ENCODE peak calls at places on chromosomes 4 and X, in four cellular contexts. H is lung, L is fibroblast of mammary gland, Y is astrocyte. G is an unnamed sample.

GRCh38 chr4:95197353-95197752 is 351.4 kb downstream of the UNC5C start:
- DNase-seq in L (no peak), H (no peak), Y (no peak), G (peak)

GRCh38 chr4:167555338-167556022 is 321.2 kb upstream of the SPOCK3 start:
- DNase-seq in H (no peak), L (no peak), Y (no peak), G (no peak)

GRCh38 chr4:102168580-102168979 is 176.7 kb downstream of the SLC39A8 start:
- DNase-seq in H (no peak), L (no peak), Y (peak), G (no peak)

GRCh38 chr4:55121246-55121645 is 4.1 kb downstream of the KDR start:
- DNase-seq in L (peak), H (no peak), Y (no peak), G (no peak)

GRCh38 chrX:86604620-86605019 is 456.4 kb downstream of the DACH2 start:
- DNase-seq in Y (no peak), H (no peak), L (no peak), G (no peak)

GRCh38 chr4:130738233-130738632 is 1642.3 kb downstream of the C4orf33 start:
- DNase-seq in L (no peak), H (no peak), Y (no peak), G (no peak)

GRCh38 chr4:72971572-72971971 is 97.9 kb downstream of the COX18 start:
- DNase-seq in L (peak), Y (peak), H (no peak), G (no peak)

GRCh38 chrX:14267224-14267623 is 237.5 kb upstream of the GEMIN8 start:
- DNase-seq in Y (no peak), L (no peak), H (no peak), G (no peak)

GRCh38 chr4:76495166-76495565 is 60.1 kb downstream of the SHROOM3 start:
- DNase-seq in L (no peak), Y (no peak), H (no peak), G (no peak)

GRCh38 chr4:109046549-109047171 is 255.8 kb downstream of the COL25A1 start:
- DNase-seq in H (no peak), L (peak), Y (peak), G (no peak)

GRCh38 chr4:155629183-155629825 is 37.3 kb upstream of the GUCY1A1 start:
- DNase-seq in H (no peak), L (peak), Y (peak), G (no peak)

GRCh38 chrX:23904096-23904495 is 3.6 kb downstream of the APOO start:
- DNase-seq in H (no peak), Y (peak), L (peak), G (no peak)

GRCh38 chr4:123055943-123056342 is 133.5 kb upstream of the NUDT6 start:
- DNase-seq in Y (peak), L (peak), H (no peak), G (no peak)

GRCh38 chrX:44489515-44489914 is 53.1 kb downstream of the FUNDC1 start:
- DNase-seq in L (no peak), H (no peak), Y (no peak), G (no peak)

GRCh38 chrX:101160001-101160400 is 59.6 kb upstream of the DRP2 start:
- DNase-seq in Y (peak), H (no peak), L (peak), G (no peak)

GRCh38 chr4:74158561-74159396 is 861 bp downstream of the MTHFD2L start:
- DNase-seq in Y (peak), L (peak), H (no peak), G (no peak)

GRCh38 chr4:136769717-136770116 is 762.6 kb downstream of the PCDH18 start:
- DNase-seq in H (no peak), L (no peak), Y (no peak), G (no peak)

GRCh38 chr4:11505225-11505971 is 76.7 kb upstream of the HS3ST1 start:
- DNase-seq in H (no peak), L (no peak), Y (peak), G (no peak)

DNA sequence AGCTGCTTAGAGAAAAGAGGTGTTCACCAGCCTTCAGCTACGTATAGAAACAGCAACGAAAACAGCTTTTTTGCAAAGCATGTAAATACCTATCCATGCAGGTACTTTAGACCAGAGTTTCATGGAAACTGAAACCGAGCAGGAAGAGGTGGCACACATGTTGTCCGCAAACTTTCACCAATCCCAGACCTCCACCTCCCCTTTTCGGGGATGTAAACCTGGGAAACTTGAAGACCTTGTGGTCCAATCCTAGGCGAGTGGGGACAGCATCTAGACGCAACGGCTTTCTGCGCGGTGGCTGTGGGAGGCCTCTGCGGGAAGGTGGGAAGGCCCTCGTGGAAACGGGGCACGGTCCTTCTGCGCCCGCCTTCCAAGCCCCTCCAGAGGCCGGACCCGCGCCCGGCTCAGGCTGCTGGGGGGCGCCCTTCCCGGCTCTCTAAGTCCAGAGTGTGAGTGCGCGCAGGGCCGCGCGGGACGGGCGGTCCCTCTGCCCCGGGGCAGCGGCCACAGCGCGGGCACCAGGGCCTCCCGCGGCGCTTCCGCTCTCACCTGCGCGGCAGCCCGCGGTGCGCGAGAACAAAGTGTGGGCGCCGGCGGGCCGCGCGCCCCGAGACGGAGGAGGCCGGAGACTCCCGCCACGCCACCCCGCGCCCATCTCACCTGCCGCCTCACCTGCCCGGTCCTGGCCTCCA is 831 bp upstream of the SHROOM2 start:
- DNase-seq in L (no peak), Y (no peak), H (no peak), G (no peak)
- H3K4me3 ChIP-seq in L (no peak), Y (peak), H (peak), G (peak)

DNA sequence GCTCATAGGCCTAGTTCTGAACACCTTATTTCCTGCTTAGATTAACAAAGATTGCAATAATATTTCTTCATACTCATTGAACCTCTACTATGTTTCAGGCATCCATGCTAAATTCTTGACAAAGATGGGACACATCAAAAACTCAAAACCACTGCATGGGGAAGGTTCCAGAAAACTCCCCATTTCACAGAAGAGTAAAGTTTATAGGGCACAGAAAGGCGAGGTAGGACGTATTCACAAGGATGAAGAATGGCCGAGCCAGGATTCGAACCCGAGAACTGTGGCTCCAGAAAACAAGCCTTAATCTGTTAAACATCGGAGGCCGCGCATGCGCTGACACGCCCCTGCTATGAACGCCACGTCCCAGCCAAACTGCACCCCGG is 688 bp downstream of the UXT start:
- DNase-seq in L (no peak), H (no peak), Y (no peak), G (no peak)
- H3K4me3 ChIP-seq in L (peak), H (no peak), Y (peak), G (peak)

GRCh38 chrX:40172980-40173661 is 75.4 kb upstream of the BCOR start:
- DNase-seq in L (no peak), H (no peak), Y (no peak), G (no peak)
- H3K4me3 ChIP-seq in L (no peak), H (no peak), Y (peak), G (peak)

DNA sequence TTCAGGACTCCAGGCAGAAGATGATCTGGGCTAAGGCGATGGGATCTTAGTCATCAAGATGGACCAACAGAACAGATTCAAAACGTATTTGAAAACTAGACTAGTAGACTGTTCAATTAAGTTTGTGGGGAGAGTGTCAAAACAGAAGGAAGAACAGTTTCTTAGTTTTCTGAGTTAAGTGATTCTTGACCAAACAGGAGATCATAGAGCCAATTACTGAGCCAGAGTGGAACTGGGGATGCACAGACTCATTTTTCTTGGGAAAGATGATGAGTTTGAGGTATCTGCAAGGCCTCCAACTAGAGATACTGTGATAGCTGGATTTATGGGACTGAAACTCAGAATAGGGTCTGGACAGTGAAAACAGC is 119.5 kb downstream of the REELD1 start:
- DNase-seq in Y (no peak), H (no peak), L (no peak), G (no peak)
- H3K4me3 ChIP-seq in Y (peak), H (no peak), L (no peak), G (no peak)

DNA sequence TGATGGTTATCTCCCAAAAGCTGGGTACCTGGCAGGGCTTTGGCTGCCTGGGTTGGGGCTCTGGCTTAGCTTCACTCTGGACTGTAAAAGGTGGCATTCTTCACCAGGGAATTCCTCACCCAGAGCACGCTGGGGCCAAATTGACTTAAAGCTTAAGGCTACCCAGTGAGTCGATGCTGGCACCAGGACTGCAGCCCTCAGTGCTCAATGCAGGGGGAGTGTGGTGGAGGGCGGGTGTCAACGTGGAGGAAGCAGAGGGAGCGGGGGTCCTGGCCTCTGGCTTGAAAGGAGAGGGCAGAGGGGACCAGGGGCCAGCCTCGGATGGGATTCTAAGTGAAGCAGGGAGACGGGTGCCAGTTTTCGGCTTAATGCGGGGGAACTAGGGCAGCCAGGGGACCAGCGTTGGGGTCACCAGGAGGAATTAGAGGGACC is 446 bp upstream of the FAM50A start:
- DNase-seq in Y (no peak), H (no peak), L (no peak), G (no peak)
- H3K4me3 ChIP-seq in Y (no peak), H (no peak), L (peak), G (peak)